ENCODE peak calls at places on chromosomes 4 and X, in six cellular contexts. U is H1, L is K562, A is GM12878, C is SK-N-SH, I is HepG2. E is an unnamed sample.
A peak's percentile ranks its signal among the peaks of the same experiment; 100 is the strongest.

GRCh38 chrX:132671229-132671641 is 182.4 kb upstream of the MBNL3 start:
- DNase-seq in U (peak; percentile 38), L (no peak), A (no peak), C (no peak), I (no peak), E (no peak)

GRCh38 chr4:118388621-118389020 is 35.8 kb upstream of the PRSS12 start:
- DNase-seq in U (no peak), L (no peak), A (no peak), C (no peak), I (no peak), E (no peak)

GRCh38 chr4:169270156-169270809 is 473 bp downstream of the SH3RF1 start:
- DNase-seq in U (no peak), L (peak; percentile 28), A (no peak), C (peak; percentile 87), I (no peak), E (no peak)

GRCh38 chrX:9339603-9340569 is 125.0 kb upstream of the TBL1X start:
- DNase-seq in U (no peak), L (no peak), A (no peak), C (no peak), I (no peak), E (no peak)

GRCh38 chr4:70980196-70980595 is 13.3 kb upstream of the DCK start:
- DNase-seq in U (no peak), L (no peak), A (no peak), C (no peak), I (peak; percentile 9), E (no peak)

GRCh38 chrX:15915959-15916703 is 61.5 kb upstream of the AP1S2 start:
- DNase-seq in U (no peak), L (no peak), A (no peak), C (no peak), I (no peak), E (no peak)

GRCh38 chr4:17066972-17067371 is 168.5 kb upstream of the LDB2 start:
- DNase-seq in U (no peak), L (no peak), A (no peak), C (no peak), I (no peak), E (no peak)

GRCh38 chrX:12162420-12162819 is 24.1 kb downstream of the FRMPD4 start:
- DNase-seq in U (no peak), L (no peak), A (no peak), C (no peak), I (no peak), E (no peak)

GRCh38 chr4:75547647-75548387 is 8.0 kb upstream of the ODAPH start:
- DNase-seq in U (no peak), L (no peak), A (no peak), C (peak; percentile 66), I (peak; percentile 70), E (no peak)

GRCh38 chrX:107541244-107541643 is 87.1 kb upstream of the PRPS1 start:
- DNase-seq in U (no peak), L (no peak), A (no peak), C (no peak), I (no peak), E (no peak)

GRCh38 chrX:107547621-107548020 is 80.7 kb upstream of the PRPS1 start:
- DNase-seq in U (no peak), L (no peak), A (no peak), C (no peak), I (no peak), E (no peak)

GRCh38 chrX:107537815-107538214 is 88.4 kb downstream of the FRMPD3 start:
- DNase-seq in U (no peak), L (peak; percentile 41), A (no peak), C (peak; percentile 21), I (peak; percentile 16), E (peak; percentile 31)

GRCh38 chrX:107542500-107542899 is 85.8 kb upstream of the PRPS1 start:
- DNase-seq in U (no peak), L (no peak), A (no peak), C (peak; percentile 19), I (peak; percentile 34), E (peak; percentile 8)
- TF ChIP-seq MAX in U (no peak), L (no peak), A (no peak), C (no peak), I (no peak), E (no peak)

DNA sequence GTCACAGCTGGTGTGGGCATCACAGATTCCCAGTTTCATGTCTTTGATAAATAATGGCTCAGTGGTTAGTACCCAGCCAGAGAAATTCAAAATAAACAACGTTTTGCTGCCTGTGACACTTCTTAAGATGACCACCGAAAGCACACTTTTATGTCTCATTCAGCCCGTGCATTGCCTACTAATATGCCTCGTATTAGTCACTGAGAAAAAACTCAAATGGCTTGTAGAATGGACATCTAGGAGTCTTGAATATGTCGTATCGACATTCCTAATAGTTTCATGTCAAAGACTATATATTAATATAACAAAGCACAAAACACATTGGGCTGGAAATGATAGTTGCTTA is 103.9 kb upstream of the FAT1 start:
- DNase-seq in U (no peak), L (no peak), A (no peak), C (no peak), I (no peak), E (no peak)
- TF ChIP-seq SIN3A in U (no peak), L (no peak), A (no peak), C (no peak), I (no peak), E (no peak)

GRCh38 chr4:146814736-146815135 is 130.9 kb downstream of the TTC29 start:
- DNase-seq in U (no peak), L (no peak), A (no peak), C (no peak), I (no peak), E (no peak)
- TF ChIP-seq MAX in U (no peak), L (no peak), A (no peak), C (no peak), I (no peak), E (no peak)

DNA sequence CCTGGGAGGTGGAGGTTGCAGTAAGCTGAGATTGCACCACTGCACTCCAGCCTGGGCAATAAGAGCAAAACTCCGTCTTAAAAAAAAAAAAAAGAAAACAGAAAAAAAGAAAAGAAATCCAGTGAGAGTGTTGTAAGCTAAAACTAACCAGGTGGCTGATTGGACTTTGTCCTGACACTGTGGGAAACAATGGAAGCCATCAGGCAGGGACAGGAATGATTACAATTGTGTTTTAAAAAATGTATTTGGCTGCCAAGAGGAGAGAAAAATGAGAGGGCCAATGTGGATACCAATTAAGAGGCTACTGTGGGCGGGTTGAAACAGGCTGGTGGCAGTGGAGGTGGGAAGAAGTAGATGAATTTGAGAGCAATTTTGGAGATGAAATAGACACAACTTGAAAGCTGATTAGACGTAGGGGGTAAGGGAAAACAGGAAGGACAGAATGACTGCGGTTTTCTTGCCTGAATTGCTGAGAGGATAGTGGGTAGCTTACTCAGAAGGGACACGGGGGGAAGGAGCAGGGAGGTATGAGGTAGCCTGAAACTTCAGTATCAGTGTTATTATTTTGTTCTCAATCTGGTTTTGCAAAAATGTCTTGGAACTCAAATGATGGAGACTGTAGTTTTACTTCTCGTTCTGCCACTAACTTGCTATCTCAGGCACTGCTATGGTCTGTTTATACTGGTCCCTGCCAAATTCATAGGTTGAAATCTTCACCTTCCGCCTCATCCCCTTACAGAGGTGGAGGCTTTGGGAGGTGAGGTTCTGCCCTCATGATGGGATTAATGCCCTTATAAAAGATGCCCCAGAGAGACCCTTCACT is 45.6 kb upstream of the CHRNA9 start:
- DNase-seq in U (no peak), L (no peak), A (no peak), C (no peak), I (no peak), E (no peak)
- TF ChIP-seq SIN3A in U (no peak), L (no peak), A (no peak), C (no peak), I (no peak), E (no peak)